ENCODE peak calls at places on chromosomes 12 and 14, in five cellular contexts. O is upper lobe of right lung, Y is tibial artery, P is BE2C, G is gastrocnemius medialis. H is an unnamed sample. For H3K4me1 and H3K9me3, the result is how much of the 10 kb centered on the place peaks cover.

GRCh38 chr14:59591641-59592040 is 15.0 kb upstream of the CCDC175 start:
- DNase-seq in O (no peak), Y (no peak), P (no peak), G (no peak), H (no peak)

GRCh38 chr12:111457071-111457470 is 51.3 kb downstream of the SH2B3 start:
- DNase-seq in O (no peak), Y (no peak), P (no peak), G (no peak), H (no peak)

GRCh38 chr12:27595231-27595642 is 71.2 kb downstream of the PPFIBP1 start:
- DNase-seq in O (no peak), Y (peak), P (no peak), G (peak), H (peak)

GRCh38 chr12:69988601-69989194 is 163.7 kb downstream of the MYRFL start:
- DNase-seq in O (no peak), Y (no peak), P (no peak), G (no peak), H (no peak)

GRCh38 chr12:118979763-118980406 is 1.5 kb upstream of the SRRM4 start:
- DNase-seq in O (peak), Y (no peak), P (peak), G (no peak), H (no peak)

GRCh38 chr14:54253195-54253947 is 143.4 kb upstream of the CDKN3 start:
- DNase-seq in O (no peak), Y (no peak), P (no peak), G (no peak), H (no peak)

GRCh38 chr12:122062832-122063690 is 15.5 kb upstream of the MLXIP start:
- DNase-seq in O (no peak), Y (peak), P (peak), G (no peak), H (no peak)

GRCh38 chr12:123987022-123987421 is 14.0 kb downstream of the ZNF664 start:
- DNase-seq in O (no peak), Y (no peak), P (no peak), G (no peak), H (no peak)

GRCh38 chr14:52253503-52253902 is 14.0 kb upstream of the PTGDR start:
- DNase-seq in O (no peak), Y (no peak), P (no peak), G (no peak), H (no peak)

GRCh38 chr12:47340391-47341015 is 260.7 kb upstream of the AMIGO2 start:
- DNase-seq in O (no peak), Y (no peak), P (no peak), G (no peak), H (no peak)

GRCh38 chr12:3655331-3655900 is 97.5 kb downstream of the CRACR2A start:
- DNase-seq in O (no peak), Y (no peak), P (peak), G (no peak), H (no peak)

GRCh38 chr14:33484264-33484663 is 466.6 kb downstream of the EGLN3 start:
- DNase-seq in O (no peak), Y (no peak), P (no peak), G (no peak), H (no peak)

GRCh38 chr12:82793882-82794281 is 107.2 kb downstream of the TMTC2 start:
- DNase-seq in O (no peak), Y (no peak), P (no peak), G (no peak), H (no peak)

GRCh38 chr14:52987514-52987913 is 36.7 kb upstream of the FERMT2 start:
- DNase-seq in O (no peak), Y (no peak), P (peak), G (no peak), H (no peak)

GRCh38 chr14:61517861-61518802 is 177.2 kb upstream of the HIF1A start:
- DNase-seq in O (no peak), Y (no peak), P (no peak), G (no peak), H (no peak)

GRCh38 chr12:106981781-106982180 is 5.2 kb downstream of the MTERF2 start:
- DNase-seq in O (no peak), Y (no peak), P (no peak), G (no peak), H (no peak)

GRCh38 chr14:105894978-105895881 is 368.8 kb downstream of the TMEM121 start:
- DNase-seq in O (peak), Y (peak), P (peak), G (no peak), H (peak)

GRCh38 chr12:106112094-106112822 is 26.5 kb downstream of the NUAK1 start:
- DNase-seq in O (no peak), Y (no peak), P (no peak), G (no peak), H (peak)

GRCh38 chr14:23984891-23985607 is 3.7 kb upstream of the DHRS4L2 start:
- DNase-seq in O (no peak), Y (no peak), P (no peak), G (peak), H (no peak)

GRCh38 chr14:100416921-100417451 is 93.8 kb downstream of the SLC25A47 start:
- DNase-seq in O (peak), Y (no peak), P (no peak), G (no peak), H (no peak)

GRCh38 chr12:31246470-31246850 is 79.5 kb downstream of the SINHCAF start:
- DNase-seq in O (no peak), Y (no peak), P (no peak), G (no peak), H (no peak)

GRCh38 chr12:7460375-7461259 is 16.7 kb upstream of the CD163L1 start:
- DNase-seq in O (no peak), Y (no peak), P (peak), G (no peak), H (no peak)

GRCh38 chr14:103597623-103598372 is 31.2 kb upstream of the KLC1 start:
- DNase-seq in O (no peak), Y (no peak), P (peak), G (no peak), H (peak)

GRCh38 chr12:103501447-103501846 is 5.7 kb upstream of the C12orf42 start:
- DNase-seq in O (no peak), Y (no peak), P (no peak), G (no peak), H (no peak)

GRCh38 chr14:81062816-81063215 is 107.4 kb downstream of the TSHR start:
- DNase-seq in O (no peak), Y (no peak), P (peak), G (no peak), H (no peak)

GRCh38 chr12:41452838-41453237 is 264.7 kb downstream of the PDZRN4 start:
- DNase-seq in O (no peak), Y (no peak), P (no peak), G (no peak), H (no peak)

GRCh38 chr14:53501361-53502320 is 348.5 kb upstream of the DDHD1 start:
- DNase-seq in O (no peak), Y (no peak), P (no peak), G (no peak), H (no peak)

GRCh38 chr12:53102883-53103807 is at the start of gene SOAT2:
- DNase-seq in O (no peak), Y (no peak), P (no peak), G (no peak), H (no peak)

GRCh38 chr12:20409639-20410038 is 41.3 kb downstream of the PDE3A start:
- DNase-seq in O (no peak), Y (no peak), P (no peak), G (no peak), H (no peak)

GRCh38 chr12:26686438-26686837 is 146.6 kb downstream of the ITPR2 start:
- DNase-seq in O (no peak), Y (no peak), P (no peak), G (no peak), H (no peak)

GRCh38 chr14:58166005-58166983 is 14.3 kb upstream of the ARMH4 start:
- DNase-seq in O (peak), Y (peak), P (peak), G (peak), H (peak)

GRCh38 chr12:4829161-4829792 is 80.4 kb upstream of the KCNA1 start:
- DNase-seq in O (no peak), Y (no peak), P (no peak), G (no peak), H (no peak)

GRCh38 chr12:104357431-104357952 is 54.0 kb downstream of the EID3 start:
- DNase-seq in O (peak), Y (no peak), P (peak), G (no peak), H (no peak)

GRCh38 chr14:20680843-20681347 is 3.5 kb upstream of the RNASE4 start:
- DNase-seq in O (no peak), Y (no peak), P (no peak), G (no peak), H (no peak)

GRCh38 chr14:89973234-89973823 is 17.6 kb downstream of the TDP1 start:
- DNase-seq in O (no peak), Y (peak), P (peak), G (no peak), H (peak)

GRCh38 chr12:53973093-53974042 is at the start of gene HOXC11:
- DNase-seq in O (no peak), Y (peak), P (no peak), G (no peak), H (peak)

GRCh38 chr14:99757331-99758070 is 35.7 kb upstream of the EML1 start:
- DNase-seq in O (peak), Y (peak), P (no peak), G (peak), H (no peak)

GRCh38 chr14:97185186-97185585 is 388.0 kb downstream of the VRK1 start:
- DNase-seq in O (no peak), Y (no peak), P (no peak), G (no peak), H (no peak)

DNA sequence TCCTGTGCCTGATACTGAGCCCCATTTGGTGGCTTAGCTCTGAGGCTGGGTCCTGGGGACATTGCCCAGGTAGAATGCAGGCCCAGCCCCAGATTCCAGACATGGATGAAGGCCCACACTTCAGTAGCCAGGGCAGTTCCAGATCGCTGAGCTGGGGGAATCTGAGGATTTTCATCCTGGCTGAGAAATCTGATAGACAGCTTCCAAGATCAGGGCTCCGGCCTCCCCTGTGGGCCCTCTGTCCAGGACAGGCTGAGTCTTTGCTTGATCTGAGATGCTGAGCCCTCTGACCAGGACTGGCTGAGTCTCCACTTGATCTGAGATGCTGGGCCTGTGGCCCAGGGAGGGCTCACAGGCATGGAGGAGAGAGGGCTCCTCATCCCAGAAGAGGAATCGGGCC is 3.3 kb upstream of the RASAL1 start:
- DNase-seq in O (no peak), Y (no peak), P (no peak), G (no peak), H (no peak)
- H3K4me1 ChIP-seq in O (under half), Y (under half), P (under half), G (under half), H (under half)

GRCh38 chr14:26125039-26125438 is 472.8 kb downstream of the NOVA1 start:
- DNase-seq in O (no peak), Y (no peak), P (no peak), G (no peak), H (no peak)
- H3K4me3 ChIP-seq in O (no peak), Y (no peak), P (no peak), G (no peak), H (no peak)

GRCh38 chr14:92241966-92242365 is 81.0 kb upstream of the SLC24A4 start:
- DNase-seq in O (no peak), Y (no peak), P (no peak), G (no peak), H (no peak)
- H3K9me3 ChIP-seq in O (under half), Y (under half), P (under half), G (under half), H (under half)

GRCh38 chr12:1839956-1840550 is 19.7 kb downstream of the LRTM2 start:
- DNase-seq in O (no peak), Y (no peak), P (no peak), G (no peak), H (no peak)
- H3K4me1 ChIP-seq in O (under half), Y (under half), P (under half), G (under half), H (under half)

GRCh38 chr14:49969961-49970360 is 77.1 kb downstream of the ARF6 start:
- DNase-seq in O (no peak), Y (no peak), P (no peak), G (no peak), H (no peak)

GRCh38 chr14:49972199-49972671 is 79.4 kb downstream of the ARF6 start:
- DNase-seq in O (no peak), Y (no peak), P (no peak), G (peak), H (no peak)

GRCh38 chr14:49972840-49973239 is 80.0 kb downstream of the ARF6 start:
- DNase-seq in O (no peak), Y (no peak), P (no peak), G (no peak), H (no peak)

GRCh38 chr14:49970474-49971147 is 77.7 kb downstream of the ARF6 start:
- DNase-seq in O (no peak), Y (no peak), P (no peak), G (no peak), H (no peak)

GRCh38 chr14:49971156-49972141 is 78.6 kb downstream of the ARF6 start:
- DNase-seq in O (no peak), Y (no peak), P (no peak), G (no peak), H (no peak)
- H3K4me3 ChIP-seq in O (no peak), Y (no peak), P (no peak), G (no peak), H (peak)

GRCh38 chr12:90028620-90029051 is 320.0 kb upstream of the ATP2B1 start:
- DNase-seq in O (no peak), Y (no peak), P (peak), G (no peak), H (no peak)
- H3K9me3 ChIP-seq in O (under half), Y (under half), P (under half), G (under half), H (under half)

GRCh38 chr12:38543151-38543550 is 226.6 kb downstream of the ALG10B start:
- DNase-seq in O (peak), Y (no peak), P (no peak), G (no peak), H (no peak)
- H3K4me1 ChIP-seq in O (under half), Y (under half), P (under half), G (under half), H (under half)

GRCh38 chr14:55500219-55500701 is 59.8 kb upstream of the TBPL2 start:
- DNase-seq in O (no peak), Y (no peak), P (no peak), G (no peak), H (no peak)
- H3K4me3 ChIP-seq in O (no peak), Y (no peak), P (no peak), G (no peak), H (no peak)

GRCh38 chr14:76113691-76114090 is 38.0 kb upstream of the GPATCH2L start:
- DNase-seq in O (no peak), Y (no peak), P (no peak), G (no peak), H (no peak)

GRCh38 chr14:76117789-76118188 is 33.9 kb upstream of the GPATCH2L start:
- DNase-seq in O (no peak), Y (no peak), P (peak), G (no peak), H (no peak)

GRCh38 chr14:76115010-76115422 is 36.7 kb upstream of the GPATCH2L start:
- DNase-seq in O (no peak), Y (no peak), P (no peak), G (no peak), H (no peak)

GRCh38 chr14:76121089-76121748 is 30.5 kb upstream of the GPATCH2L start:
- DNase-seq in O (peak), Y (no peak), P (no peak), G (no peak), H (no peak)

GRCh38 chr14:76118594-76118993 is 33.1 kb upstream of the GPATCH2L start:
- DNase-seq in O (no peak), Y (no peak), P (no peak), G (no peak), H (no peak)
- H3K9me3 ChIP-seq in O (under half), Y (under half), P (under half), G (under half), H (under half)

DNA sequence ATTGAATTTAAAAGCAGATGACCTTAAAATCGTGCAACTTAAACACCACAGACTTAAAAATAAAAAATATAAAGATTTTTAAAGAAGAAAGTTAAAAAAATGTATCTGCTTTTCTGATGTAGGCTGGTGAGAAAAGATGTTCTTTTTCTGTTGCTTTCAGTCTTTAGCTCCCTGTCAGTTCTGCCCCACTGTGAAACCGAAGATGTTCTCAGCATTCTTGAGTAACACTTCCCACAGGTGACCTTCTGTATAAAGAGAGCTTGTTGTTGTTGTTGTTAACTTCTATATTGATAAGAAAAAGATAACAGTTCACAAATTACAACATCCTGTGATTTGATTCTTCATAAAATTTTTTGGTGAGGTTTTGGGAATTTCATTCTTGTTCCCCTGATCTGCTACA is 377.9 kb upstream of the RGS6 start:
- DNase-seq in O (no peak), Y (no peak), P (no peak), G (no peak), H (no peak)
- H3K4me1 ChIP-seq in O (under half), Y (under half), P (under half), G (under half), H (under half)

H was measured in psoas muscle.